ENCODE peak calls at places on chromosome 22, in nine cellular contexts. M, G, B, U, V, T, P, Y and J are unnamed samples.

GRCh38 chr22:44172370-44173108 is 8.2 kb upstream of the PARVG start:
- DNase-seq in M (peak; percentile 95), G (no peak), B (peak; percentile 52), U (no peak), V (peak; percentile 35), T (peak; percentile 54), P (no peak), Y (no peak), J (peak; percentile 78)

GRCh38 chr22:44380716-44381500 is 68.2 kb upstream of the SHISAL1 start:
- DNase-seq in M (peak; percentile 58), G (no peak), B (no peak), U (no peak), V (no peak), T (no peak), P (no peak), Y (no peak), J (no peak)

GRCh38 chr22:40597541-40598453 is 38.7 kb downstream of the MRTFA start:
- DNase-seq in M (no peak), G (no peak), B (peak; percentile 29), U (no peak), V (no peak), T (no peak), P (no peak), Y (no peak), J (no peak)

GRCh38 chr22:17638182-17638431 is 450 bp upstream of the BCL2L13 start:
- DNase-seq in M (peak; percentile 75), G (no peak), B (no peak), U (no peak), V (peak; percentile 49), T (no peak), P (no peak), Y (no peak), J (no peak)

GRCh38 chr22:31491218-31491962 is 1.7 kb upstream of the EIF4ENIF1 start:
- DNase-seq in M (no peak), G (no peak), B (no peak), U (no peak), V (no peak), T (no peak), P (no peak), Y (no peak), J (no peak)

GRCh38 chr22:37043828-37044538 is 7.6 kb upstream of the KCTD17 start:
- DNase-seq in M (peak; percentile 89), G (peak; percentile 47), B (peak; percentile 88), U (peak; percentile 74), V (peak; percentile 76), T (peak; percentile 89), P (peak; percentile 24), Y (peak; percentile 70), J (no peak)

GRCh38 chr22:23105919-23106853 is 35.6 kb downstream of the RSPH14 start:
- DNase-seq in M (no peak), G (no peak), B (peak; percentile 95), U (peak; percentile 65), V (peak; percentile 67), T (no peak), P (no peak), Y (no peak), J (no peak)

GRCh38 chr22:23236440-23237139 is 56.3 kb downstream of the BCR start:
- DNase-seq in M (no peak), G (no peak), B (no peak), U (peak; percentile 64), V (no peak), T (no peak), P (no peak), Y (no peak), J (no peak)

GRCh38 chr22:48192920-48193319 is 1430.5 kb downstream of the TBC1D22A start:
- DNase-seq in M (no peak), G (no peak), B (no peak), U (no peak), V (no peak), T (no peak), P (no peak), Y (no peak), J (no peak)

GRCh38 chr22:23822101-23822671 is 16.6 kb downstream of the DERL3 start:
- DNase-seq in M (peak; percentile 66), G (no peak), B (no peak), U (no peak), V (no peak), T (no peak), P (no peak), Y (peak; percentile 47), J (no peak)

GRCh38 chr22:30396871-30397655 is at the start of gene SEC14L2:
- DNase-seq in M (no peak), G (peak; percentile 43), B (peak; percentile 79), U (no peak), V (peak; percentile 79), T (peak; percentile 78), P (no peak), Y (peak; percentile 90), J (peak; percentile 81)

GRCh38 chr22:48492371-48493320 is 1335.0 kb downstream of the BRD1 start:
- DNase-seq in M (peak; percentile 74), G (peak; percentile 48), B (peak; percentile 43), U (peak; percentile 72), V (peak; percentile 63), T (peak; percentile 50), P (peak; percentile 27), Y (peak; percentile 84), J (peak; percentile 76)

GRCh38 chr22:18044548-18045271 is 20.3 kb upstream of the MICAL3 start:
- DNase-seq in M (peak; percentile 76), G (no peak), B (peak; percentile 62), U (no peak), V (no peak), T (no peak), P (no peak), Y (no peak), J (no peak)

GRCh38 chr22:37674951-37675929 is at the start of gene LGALS1:
- DNase-seq in M (peak; percentile 94), G (peak; percentile 92), B (peak; percentile 94), U (peak; percentile 90), V (peak; percentile 91), T (peak; percentile 95), P (peak; percentile 69), Y (peak; percentile 84), J (peak; percentile 98)

GRCh38 chr22:42939941-42940653 is 74.9 kb downstream of the PACSIN2 start:
- DNase-seq in M (no peak), G (peak; percentile 78), B (peak; percentile 69), U (no peak), V (peak; percentile 80), T (peak; percentile 71), P (peak; percentile 78), Y (no peak), J (peak; percentile 67)

GRCh38 chr22:30763815-30764686 is 69.4 kb downstream of the OSBP2 start:
- DNase-seq in M (no peak), G (peak; percentile 59), B (peak; percentile 52), U (peak; percentile 57), V (peak; percentile 68), T (peak; percentile 45), P (no peak), Y (peak; percentile 72), J (no peak)

GRCh38 chr22:19086944-19087343 is 35.3 kb downstream of the DGCR2 start:
- DNase-seq in M (no peak), G (no peak), B (no peak), U (peak; percentile 46), V (no peak), T (no peak), P (no peak), Y (no peak), J (no peak)

GRCh38 chr22:48417143-48418070 is 1410.3 kb downstream of the BRD1 start:
- DNase-seq in M (peak; percentile 38), G (no peak), B (no peak), U (no peak), V (no peak), T (no peak), P (no peak), Y (no peak), J (peak; percentile 37)

GRCh38 chr22:37127350-37127878 is 17.9 kb upstream of the TMPRSS6 start:
- DNase-seq in M (no peak), G (no peak), B (no peak), U (no peak), V (no peak), T (no peak), P (no peak), Y (no peak), J (no peak)

GRCh38 chr22:37905534-37906363 is at the start of gene MICALL1:
- DNase-seq in M (peak; percentile 95), G (no peak), B (peak; percentile 87), U (peak; percentile 87), V (peak; percentile 75), T (peak; percentile 85), P (no peak), Y (peak; percentile 95), J (no peak)

GRCh38 chr22:38403806-38404205 is 51.2 kb downstream of the KCNJ4 start:
- DNase-seq in M (no peak), G (no peak), B (no peak), U (no peak), V (no peak), T (no peak), P (no peak), Y (no peak), J (no peak)

DNA sequence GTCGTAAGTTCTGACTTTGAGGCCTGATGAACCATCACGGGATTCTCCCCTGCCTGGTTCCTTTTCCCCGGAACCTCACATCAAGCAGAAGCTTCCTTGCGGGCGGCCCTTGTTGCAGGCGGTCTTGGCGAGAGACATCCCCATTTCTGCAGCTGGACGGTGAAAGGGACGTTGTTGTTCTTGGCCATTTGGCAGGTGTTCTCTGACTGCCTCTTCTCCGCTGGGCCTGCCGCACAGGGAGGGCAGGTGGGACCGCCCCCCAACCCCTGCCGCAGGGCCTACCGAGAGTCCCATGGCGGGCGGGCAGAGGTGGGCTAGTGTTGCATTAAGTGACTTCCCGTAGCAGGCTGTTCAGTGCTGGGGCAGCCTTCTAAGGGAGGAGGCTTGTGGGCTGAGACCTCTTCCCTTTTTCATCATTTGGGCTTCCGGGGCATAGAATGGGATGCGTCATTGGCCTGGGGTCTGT is 26.9 kb upstream of the GRAMD4 start:
- DNase-seq in M (peak; percentile 91), G (no peak), B (no peak), U (no peak), V (no peak), T (peak; percentile 55), P (no peak), Y (no peak), J (no peak)
- H3K4me3 ChIP-seq in M (no peak overlapping the region), G (no peak overlapping the region), B (peak overlapping the region; percentile 4), U (no peak overlapping the region), V (no peak overlapping the region), T (no peak overlapping the region), P (no peak overlapping the region), Y (no peak overlapping the region), J (no peak overlapping the region)

GRCh38 chr22:27212617-27213177 is 555.3 kb downstream of the MIAT start:
- DNase-seq in M (no peak), G (no peak), B (no peak), U (no peak), V (peak; percentile 31), T (peak; percentile 69), P (no peak), Y (no peak), J (peak; percentile 83)
- TF ChIP-seq POLR2AphosphoS5 in M (no peak), G (no peak), B (peak; percentile 89), U (no peak), V (peak; percentile 52), T (peak; percentile 85), P (no peak), Y (peak; percentile 43), J (peak; percentile 41)

GRCh38 chr22:35681454-35682050 is 33.3 kb downstream of the APOL6 start:
- DNase-seq in M (no peak), G (no peak), B (no peak), U (no peak), V (no peak), T (no peak), P (no peak), Y (no peak), J (no peak)
- H3K4me1 ChIP-seq in M (no peaks in the 10 kb centered on the region), G (no peaks in the 10 kb centered on the region), B (no peaks in the 10 kb centered on the region), U (no peaks in the 10 kb centered on the region), V (no peaks in the 10 kb centered on the region), T (no peaks in the 10 kb centered on the region), P (peaks cover 3% of the 10 kb centered on the region), Y (no peaks in the 10 kb centered on the region), J (no peaks in the 10 kb centered on the region)

GRCh38 chr22:32803020-32803758 is 1.7 kb downstream of the TIMP3 start:
- DNase-seq in M (no peak), G (no peak), B (no peak), U (no peak), V (no peak), T (no peak), P (no peak), Y (no peak), J (no peak)
- H3K4me3 ChIP-seq in M (peak overlapping the region; percentile 69), G (no peak overlapping the region), B (peak overlapping the region; percentile 82), U (no peak overlapping the region), V (peak overlapping the region; percentile 70), T (peak overlapping the region; percentile 58), P (no peak overlapping the region), Y (peak overlapping the region; percentile 71), J (peak overlapping the region; percentile 80)